ENCODE peak calls at places on chromosomes 11 and 22, in five cellular contexts. J is neural progenitor cell, R is fibroblast of lung, C is lower lobe of right lung, F is HCT116. Y is an unnamed sample. For H3K4me1, the result is how much of the 10 kb centered on the place peaks cover.

GRCh38 chr11:13954591-13954990 is 7.9 kb upstream of the SPON1 start:
- DNase-seq in R (no peak), F (no peak), C (no peak), J (no peak), Y (no peak)

GRCh38 chr22:27318516-27318915 is 483.0 kb downstream of the MN1 start:
- DNase-seq in F (no peak), C (no peak), J (peak), R (peak), Y (no peak)

GRCh38 chr11:85495918-85496317 is 131.2 kb downstream of the DLG2 start:
- DNase-seq in F (no peak), R (no peak), C (no peak), J (no peak), Y (no peak)

GRCh38 chr22:27388090-27388600 is 413.4 kb downstream of the MN1 start:
- DNase-seq in J (no peak), C (no peak), F (no peak), R (no peak), Y (no peak)

GRCh38 chr22:23743303-23743705 is 7.6 kb downstream of the ZNF70 start:
- DNase-seq in J (no peak), R (no peak), F (no peak), C (no peak), Y (no peak)

GRCh38 chr11:19084661-19085315 is 24.3 kb upstream of the MRGPRX2 start:
- DNase-seq in J (no peak), R (no peak), C (no peak), F (no peak), Y (no peak)

GRCh38 chr11:129374081-129374992 is 1.3 kb upstream of the BARX2 start:
- DNase-seq in F (no peak), R (peak), J (peak), C (no peak), Y (no peak)

GRCh38 chr11:11931461-11932055 is 76.9 kb downstream of the DKK3 start:
- DNase-seq in J (peak), F (peak), C (no peak), R (peak), Y (no peak)

GRCh38 chr11:124892750-124893454 is 4.8 kb downstream of the ROBO4 start:
- DNase-seq in F (no peak), C (no peak), J (no peak), R (no peak), Y (no peak)

GRCh38 chr11:118289411-118289810 is 15.1 kb upstream of the CD3E start:
- DNase-seq in C (no peak), F (no peak), J (no peak), R (no peak), Y (no peak)

GRCh38 chr11:85167038-85167437 is 460.1 kb downstream of the DLG2 start:
- DNase-seq in J (no peak), R (no peak), C (no peak), F (no peak), Y (no peak)

GRCh38 chr22:50523458-50523805 is 2.0 kb downstream of the SCO2 start:
- DNase-seq in F (no peak), R (no peak), C (no peak), J (no peak), Y (no peak)

GRCh38 chr11:1838426-1839131 is at the start of gene TNNI2:
- DNase-seq in R (no peak), F (no peak), J (no peak), C (peak), Y (no peak)

GRCh38 chr22:46569848-46570695 is 32.7 kb upstream of the CELSR1 start:
- DNase-seq in C (peak), R (no peak), J (peak), F (no peak), Y (no peak)

GRCh38 chr11:124712392-124712791 is 27.4 kb upstream of the NRGN start:
- DNase-seq in C (no peak), J (no peak), F (no peak), R (no peak), Y (no peak)

GRCh38 chr11:19455731-19456130 is 215.0 kb upstream of the E2F8 start:
- DNase-seq in C (no peak), R (peak), F (no peak), J (no peak), Y (no peak)

GRCh38 chr11:2171531-2171930 is at the start of gene TH:
- DNase-seq in C (no peak), J (no peak), R (no peak), F (no peak), Y (no peak)

GRCh38 chr22:42072606-42073330 is 1.3 kb upstream of the PHETA2 start:
- DNase-seq in R (no peak), F (no peak), C (no peak), J (no peak), Y (no peak)

GRCh38 chr11:118618115-118618990 is 10.9 kb downstream of the PHLDB1 start:
- DNase-seq in C (peak), J (peak), R (peak), F (no peak), Y (peak)

GRCh38 chr22:26597026-26597425 is 7.1 kb upstream of the TPST2 start:
- DNase-seq in C (no peak), F (no peak), J (no peak), R (no peak), Y (no peak)

GRCh38 chr22:31056986-31057599 is 24.0 kb upstream of the SMTN start:
- DNase-seq in R (no peak), F (no peak), C (no peak), J (no peak), Y (no peak)

GRCh38 chr11:30333405-30333804 is 10.5 kb downstream of the ARL14EP start:
- DNase-seq in R (no peak), F (no peak), C (no peak), J (peak), Y (no peak)

GRCh38 chr11:80241766-80242165 is 800.9 kb upstream of the TENM4 start:
- DNase-seq in F (no peak), J (no peak), C (no peak), R (no peak), Y (no peak)

GRCh38 chr11:72308226-72309073 is 64.5 kb upstream of the PHOX2A start:
- DNase-seq in R (peak), C (no peak), J (no peak), F (no peak), Y (no peak)

GRCh38 chr11:112723676-112724075 is 237.5 kb upstream of the NCAM1 start:
- DNase-seq in F (no peak), C (no peak), J (no peak), R (no peak), Y (no peak)

GRCh38 chr22:30402036-30402759 is 5.4 kb downstream of the SEC14L2 start:
- DNase-seq in J (no peak), F (no peak), C (no peak), R (no peak), Y (no peak)

GRCh38 chr11:71282581-71283351 is 30.4 kb upstream of the SHANK2 start:
- DNase-seq in R (no peak), F (peak), J (peak), C (no peak), Y (no peak)

GRCh38 chr11:1852885-1853284 is at the start of gene LSP1:
- DNase-seq in J (no peak), R (no peak), C (peak), F (no peak), Y (no peak)

GRCh38 chr11:64990222-64990918 is 6.4 kb downstream of the BATF2 start:
- DNase-seq in C (peak), J (no peak), F (no peak), R (peak), Y (peak)

GRCh38 chr11:36033082-36033751 is 89.4 kb downstream of the LDLRAD3 start:
- DNase-seq in F (no peak), C (no peak), R (no peak), J (no peak), Y (no peak)
- H3K4me3 ChIP-seq in F (no peak), C (no peak), R (no peak), J (no peak), Y (no peak)

GRCh38 chr11:93514712-93515111 is 28.5 kb downstream of the SMCO4 start:
- DNase-seq in J (no peak), R (no peak), C (no peak), F (no peak), Y (no peak)
- H3K4me1 ChIP-seq in J (under half), R (under half), C (under half), F (under half), Y (under half)

DNA sequence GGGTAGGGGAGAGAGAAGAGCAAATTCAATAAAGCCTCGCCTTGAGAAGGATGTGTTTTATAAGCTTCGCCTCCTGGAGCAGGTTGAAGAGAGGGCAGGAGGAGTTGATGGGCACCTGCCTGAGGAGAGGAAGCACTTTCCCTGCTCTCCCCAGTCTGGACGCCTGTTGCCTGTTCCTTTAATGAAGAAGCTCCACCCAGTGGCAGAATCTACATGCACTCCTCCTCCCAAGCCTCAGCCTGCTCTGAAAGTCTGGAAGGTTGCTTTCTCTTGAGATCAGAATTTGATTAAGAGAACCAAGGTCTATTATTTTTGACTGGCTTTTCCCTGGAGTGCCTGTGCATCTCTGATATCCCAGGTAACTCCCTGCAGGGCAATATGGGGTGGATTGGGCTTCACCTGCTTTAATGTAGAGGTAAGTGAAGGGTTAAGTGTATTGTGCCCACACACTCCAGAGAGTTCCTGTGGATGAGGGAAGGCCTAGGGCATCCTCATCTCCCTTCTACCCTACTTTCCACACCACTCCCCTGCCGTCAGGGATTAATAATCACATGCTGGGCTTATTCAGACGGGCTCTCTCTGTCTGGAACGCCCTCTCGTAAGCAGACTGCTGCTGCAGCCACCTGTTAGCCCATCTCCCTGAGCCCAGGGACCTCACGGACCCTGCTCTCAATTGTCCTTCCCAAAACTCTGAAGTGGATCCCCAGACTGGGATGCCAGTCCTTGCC is 22.3 kb downstream of the NTM start:
- DNase-seq in J (peak), C (no peak), F (no peak), R (no peak), Y (no peak)
- TF ChIP-seq CTCF in J (peak), C (no peak), F (no peak), R (no peak), Y (no peak)

GRCh38 chr11:10091314-10092045 is 202.5 kb downstream of the SBF2 start:
- DNase-seq in C (no peak), R (no peak), F (no peak), J (no peak), Y (no peak)

GRCh38 chr11:10087621-10088225 is 206.3 kb downstream of the SBF2 start:
- DNase-seq in J (no peak), C (no peak), R (no peak), F (no peak), Y (no peak)

GRCh38 chr11:10095412-10096207 is 198.4 kb downstream of the SBF2 start:
- DNase-seq in F (no peak), J (no peak), C (no peak), R (no peak), Y (no peak)

GRCh38 chr11:10096987-10097386 is 197.0 kb downstream of the SBF2 start:
- DNase-seq in R (no peak), J (no peak), C (no peak), F (no peak), Y (no peak)

GRCh38 chr11:10092426-10092825 is 201.6 kb downstream of the SBF2 start:
- DNase-seq in J (no peak), R (no peak), C (no peak), F (no peak), Y (no peak)
- H3K4me3 ChIP-seq in J (no peak), R (no peak), C (no peak), F (no peak), Y (no peak)

DNA sequence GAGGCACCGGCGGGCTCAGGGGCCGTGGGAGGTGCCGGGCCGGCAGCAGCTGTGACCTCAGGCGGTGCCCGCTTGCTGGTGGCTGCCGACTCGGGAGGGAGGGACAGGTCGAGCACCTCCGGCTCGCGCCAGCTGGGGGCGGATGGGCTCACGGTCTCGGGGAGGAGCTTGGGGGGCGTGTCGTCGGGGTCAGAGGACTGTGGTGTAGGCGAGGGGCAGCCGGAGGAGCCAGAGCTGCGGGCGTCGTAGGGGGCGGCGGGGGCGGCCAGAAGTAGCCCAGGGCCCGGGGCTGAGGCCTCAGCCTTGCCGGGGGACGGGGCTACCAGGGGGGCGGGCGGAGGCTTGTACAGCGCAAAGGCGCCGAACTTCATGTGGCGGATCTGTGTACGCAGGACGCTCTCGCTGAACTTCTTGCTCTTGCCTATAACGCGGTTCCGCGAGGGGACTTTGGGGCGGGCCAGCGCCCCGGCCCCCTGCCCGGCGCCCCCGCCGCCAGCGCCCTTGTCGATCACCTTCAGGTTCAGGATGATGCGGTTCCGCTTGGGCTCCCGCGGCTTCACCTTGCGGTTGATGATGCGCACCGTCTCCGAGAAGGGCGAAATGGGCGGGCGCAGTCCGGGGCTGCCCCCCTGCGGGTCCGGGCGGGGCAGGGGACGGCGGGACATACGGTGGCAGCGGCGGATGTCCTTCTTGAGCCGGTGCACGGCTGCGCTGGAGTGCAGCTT is 5.5 kb downstream of the CBX6 start:
- DNase-seq in F (no peak), R (no peak), C (peak), J (peak), Y (no peak)
- H3K4me1 ChIP-seq in F (under half), R (under half), C (half or more), J (under half), Y (under half)

DNA sequence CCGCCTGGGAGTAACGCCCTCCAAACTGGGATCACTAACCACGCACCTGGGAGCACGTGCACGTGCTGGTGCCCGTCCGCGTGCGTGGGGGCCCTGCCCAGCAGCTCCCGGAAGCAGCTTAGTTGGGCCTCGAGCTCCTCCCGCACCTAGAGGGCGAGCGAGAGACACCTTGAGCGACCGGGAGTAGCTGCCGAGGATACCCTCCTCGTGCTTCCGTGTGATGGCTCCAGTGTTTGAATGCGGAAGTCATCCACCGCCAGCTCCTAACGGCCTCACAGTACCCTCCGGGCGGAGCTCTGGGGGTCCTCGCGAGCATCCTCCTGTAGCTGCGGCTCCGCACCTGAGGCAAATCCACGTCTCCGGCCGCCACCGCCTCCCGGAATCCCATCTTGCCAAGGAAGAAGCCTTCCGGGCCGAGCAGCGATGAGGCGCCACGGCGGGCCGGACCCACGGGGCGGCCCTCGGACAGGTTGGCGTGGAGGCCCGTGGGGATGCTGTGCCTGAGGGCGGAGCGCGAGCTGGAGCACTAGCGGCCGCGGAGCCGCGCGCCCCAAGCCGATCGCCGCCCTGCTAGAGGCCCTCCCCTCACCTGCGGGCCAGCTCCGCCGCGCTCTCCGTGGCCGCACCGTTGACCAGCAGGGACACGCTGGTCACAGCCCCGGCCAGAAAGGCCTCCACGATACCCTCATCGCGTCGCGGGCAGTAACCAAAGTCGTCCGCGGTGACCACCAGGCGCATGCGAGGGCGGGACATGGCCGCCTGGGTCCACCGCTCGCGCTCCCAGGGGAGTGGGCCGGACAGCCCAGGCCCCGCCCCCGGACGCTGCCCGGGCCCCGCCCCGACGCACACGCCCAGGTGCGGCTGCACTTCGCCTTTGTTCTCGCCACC is at the start of gene YDJC:
- DNase-seq in J (peak), F (peak), R (peak), C (peak), Y (peak)
- TF ChIP-seq CTCF in J (peak), F (peak), R (peak), C (peak), Y (peak)

Y was measured in thyroid gland.